ENCODE peak calls at places on chromosomes 6 and 20, in eight cellular contexts. B, C, E, O, L, S, K and W are unnamed samples.

GRCh38 chr6:72976389-72976900 is 248.9 kb downstream of the KHDC1L start:
- DNase-seq in B (no peak), C (no peak), E (no peak), O (no peak), L (no peak), S (no peak), K (no peak), W (no peak)

GRCh38 chr6:168152306-168152963 is 73.4 kb upstream of the FRMD1 start:
- DNase-seq in B (no peak), C (no peak), E (no peak), O (no peak), L (no peak), S (peak), K (no peak), W (no peak)

GRCh38 chr20:6122873-6123649 is at the start of gene FERMT1:
- DNase-seq in B (peak), C (no peak), E (no peak), O (peak), L (peak), S (no peak), K (no peak), W (no peak)

GRCh38 chr6:166277892-166278578 is 30.2 kb downstream of the PRR18 start:
- DNase-seq in B (no peak), C (no peak), E (no peak), O (no peak), L (no peak), S (no peak), K (no peak), W (no peak)

GRCh38 chr6:36818741-36819140 is 20.5 kb downstream of the CPNE5 start:
- DNase-seq in B (no peak), C (no peak), E (no peak), O (no peak), L (no peak), S (no peak), K (no peak), W (no peak)

GRCh38 chr6:78062993-78063392 is 410.2 kb downstream of the MEI4 start:
- DNase-seq in B (no peak), C (no peak), E (no peak), O (no peak), L (no peak), S (no peak), K (no peak), W (no peak)

GRCh38 chr6:22133352-22133751 is 163.5 kb downstream of the PRL start:
- DNase-seq in B (no peak), C (no peak), E (no peak), O (no peak), L (no peak), S (no peak), K (no peak), W (no peak)

GRCh38 chr6:147507162-147508072 is 1.1 kb upstream of the SAMD5 start:
- DNase-seq in B (peak), C (no peak), E (peak), O (no peak), L (peak), S (no peak), K (no peak), W (no peak)

GRCh38 chr6:106125925-106126435 is 39.8 kb downstream of the PRDM1 start:
- DNase-seq in B (no peak), C (no peak), E (no peak), O (no peak), L (no peak), S (no peak), K (no peak), W (no peak)

GRCh38 chr6:118588626-118589025 is 40.5 kb downstream of the PLN start:
- DNase-seq in B (no peak), C (no peak), E (no peak), O (no peak), L (no peak), S (no peak), K (no peak), W (no peak)

GRCh38 chr6:42171813-42172595 is 1.2 kb upstream of the GUCA1A start:
- DNase-seq in B (no peak), C (no peak), E (no peak), O (no peak), L (no peak), S (no peak), K (no peak), W (no peak)

GRCh38 chr6:20350215-20350614 is 51.5 kb upstream of the E2F3 start:
- DNase-seq in B (no peak), C (no peak), E (no peak), O (no peak), L (no peak), S (no peak), K (no peak), W (no peak)

GRCh38 chr20:49559411-49560081 is 8.4 kb downstream of the PTGIS start:
- DNase-seq in B (no peak), C (no peak), E (peak), O (no peak), L (no peak), S (peak), K (no peak), W (no peak)

GRCh38 chr20:23655551-23656211 is 17.9 kb upstream of the CST3 start:
- DNase-seq in B (no peak), C (no peak), E (peak), O (no peak), L (peak), S (no peak), K (no peak), W (no peak)

GRCh38 chr6:98124176-98124575 is 710.2 kb upstream of the POU3F2 start:
- DNase-seq in B (peak), C (no peak), E (no peak), O (no peak), L (no peak), S (no peak), K (no peak), W (no peak)

GRCh38 chr6:26349964-26350857 is 14.8 kb upstream of the BTN3A2 start:
- DNase-seq in B (no peak), C (no peak), E (no peak), O (no peak), L (no peak), S (no peak), K (no peak), W (no peak)

GRCh38 chr6:137697267-137697938 is 169.7 kb upstream of the TNFAIP3 start:
- DNase-seq in B (peak), C (peak), E (no peak), O (no peak), L (no peak), S (no peak), K (no peak), W (no peak)

GRCh38 chr6:3517350-3517749 is 60.5 kb upstream of the SLC22A23 start:
- DNase-seq in B (peak), C (peak), E (no peak), O (no peak), L (no peak), S (no peak), K (no peak), W (no peak)

GRCh38 chr6:27720607-27721580 is 191.3 kb downstream of the OR2B2 start:
- DNase-seq in B (peak), C (no peak), E (no peak), O (peak), L (no peak), S (no peak), K (no peak), W (no peak)

GRCh38 chr6:41892921-41893564 is 2.1 kb downstream of the USP49 start:
- DNase-seq in B (no peak), C (no peak), E (no peak), O (no peak), L (no peak), S (no peak), K (no peak), W (no peak)

GRCh38 chr6:27605401-27606342 is 132.8 kb upstream of the ZNF184 start:
- DNase-seq in B (peak), C (no peak), E (no peak), O (peak), L (no peak), S (no peak), K (no peak), W (no peak)

GRCh38 chr6:47083586-47084047 is 41.5 kb upstream of the ADGRF1 start:
- DNase-seq in B (peak), C (peak), E (peak), O (no peak), L (peak), S (peak), K (no peak), W (peak)

GRCh38 chr6:127300411-127300810 is 33.7 kb downstream of the RNF146 start:
- DNase-seq in B (peak), C (peak), E (no peak), O (no peak), L (no peak), S (no peak), K (no peak), W (no peak)

GRCh38 chr6:149560736-149561135 is 5.4 kb upstream of the GINM1 start:
- DNase-seq in B (peak), C (no peak), E (no peak), O (peak), L (no peak), S (no peak), K (no peak), W (no peak)

GRCh38 chr6:35532141-35532540 is 19.4 kb upstream of the TULP1 start:
- DNase-seq in B (no peak), C (no peak), E (no peak), O (no peak), L (no peak), S (no peak), K (no peak), W (no peak)

GRCh38 chr6:83518946-83519489 is 6.7 kb downstream of the PRSS35 start:
- DNase-seq in B (peak), C (no peak), E (no peak), O (no peak), L (no peak), S (no peak), K (no peak), W (no peak)

GRCh38 chr20:58721951-58722371 is 29.4 kb downstream of the NPEPL1 start:
- DNase-seq in B (no peak), C (no peak), E (peak), O (no peak), L (no peak), S (peak), K (no peak), W (no peak)

GRCh38 chr6:82893889-82894652 is 171.6 kb downstream of the UBE3D start:
- DNase-seq in B (no peak), C (no peak), E (no peak), O (no peak), L (no peak), S (no peak), K (no peak), W (no peak)

GRCh38 chr6:20952605-20953004 is 418.3 kb downstream of the CDKAL1 start:
- DNase-seq in B (peak), C (peak), E (no peak), O (peak), L (no peak), S (no peak), K (no peak), W (no peak)

GRCh38 chr6:140462495-140463311 is 1088.3 kb upstream of the CITED2 start:
- DNase-seq in B (peak), C (no peak), E (no peak), O (peak), L (no peak), S (no peak), K (no peak), W (no peak)

GRCh38 chr6:54315692-54316091 is 7.5 kb downstream of the TINAG start:
- DNase-seq in B (no peak), C (no peak), E (no peak), O (no peak), L (no peak), S (no peak), K (no peak), W (no peak)

GRCh38 chr6:39887692-39888450 is 46.4 kb downstream of the MOCS1 start:
- DNase-seq in B (peak), C (peak), E (peak), O (no peak), L (peak), S (no peak), K (no peak), W (peak)
- H3K27ac ChIP-seq in B (no peak), C (peak), E (peak), O (no peak), L (peak), S (no peak), K (no peak), W (peak)

GRCh38 chr20:46021361-46022359 is 7.4 kb upstream of the SLC12A5 start:
- DNase-seq in B (peak), C (no peak), E (no peak), O (no peak), L (no peak), S (no peak), K (no peak), W (no peak)
- TF ChIP-seq CTCF in B (peak), C (no peak), E (no peak), O (no peak), L (no peak), S (no peak), K (no peak), W (no peak)

DNA sequence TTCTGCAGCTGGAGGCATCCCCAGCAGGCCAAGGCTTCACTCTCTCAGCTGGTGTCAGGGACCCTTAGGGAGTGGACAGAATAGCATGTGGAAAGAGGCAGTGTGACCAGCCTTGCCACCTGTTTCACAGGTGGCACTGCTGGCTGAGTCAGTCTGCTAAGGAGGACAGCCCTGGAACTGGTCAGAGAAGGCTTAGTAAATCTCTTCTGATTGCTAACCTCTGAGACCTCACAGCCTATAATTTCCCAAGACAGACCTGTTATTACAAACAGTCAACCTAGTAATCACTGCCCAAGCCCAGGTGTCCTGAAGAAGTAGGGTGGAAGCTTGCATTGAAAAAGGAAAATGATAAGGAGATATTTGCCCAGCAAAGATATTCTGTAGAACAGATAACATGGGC is 26.4 kb upstream of the PAQR8 start:
- DNase-seq in B (no peak), C (no peak), E (no peak), O (no peak), L (no peak), S (no peak), K (no peak), W (no peak)
- H3K27ac ChIP-seq in B (no peak), C (no peak), E (no peak), O (no peak), L (no peak), S (no peak), K (peak), W (no peak)

GRCh38 chr20:38725458-38725958 is 1.2 kb downstream of the SLC32A1 start:
- DNase-seq in B (no peak), C (no peak), E (no peak), O (no peak), L (no peak), S (no peak), K (no peak), W (no peak)

GRCh38 chr20:38727602-38728236 is 3.4 kb downstream of the SLC32A1 start:
- DNase-seq in B (no peak), C (no peak), E (no peak), O (no peak), L (no peak), S (no peak), K (no peak), W (no peak)

GRCh38 chr20:38726849-38727601 is 2.7 kb downstream of the SLC32A1 start:
- DNase-seq in B (no peak), C (no peak), E (no peak), O (no peak), L (no peak), S (no peak), K (no peak), W (no peak)

GRCh38 chr20:38724603-38725457 is 544 bp downstream of the SLC32A1 start:
- DNase-seq in B (no peak), C (no peak), E (no peak), O (no peak), L (no peak), S (no peak), K (no peak), W (no peak)

GRCh38 chr20:38725959-38726848 is 1.9 kb downstream of the SLC32A1 start:
- DNase-seq in B (peak), C (no peak), E (no peak), O (no peak), L (no peak), S (no peak), K (peak), W (no peak)
- TF ChIP-seq CTCF in B (peak), C (peak), E (peak), O (no peak), L (peak), S (no peak), K (no peak), W (peak)

DNA sequence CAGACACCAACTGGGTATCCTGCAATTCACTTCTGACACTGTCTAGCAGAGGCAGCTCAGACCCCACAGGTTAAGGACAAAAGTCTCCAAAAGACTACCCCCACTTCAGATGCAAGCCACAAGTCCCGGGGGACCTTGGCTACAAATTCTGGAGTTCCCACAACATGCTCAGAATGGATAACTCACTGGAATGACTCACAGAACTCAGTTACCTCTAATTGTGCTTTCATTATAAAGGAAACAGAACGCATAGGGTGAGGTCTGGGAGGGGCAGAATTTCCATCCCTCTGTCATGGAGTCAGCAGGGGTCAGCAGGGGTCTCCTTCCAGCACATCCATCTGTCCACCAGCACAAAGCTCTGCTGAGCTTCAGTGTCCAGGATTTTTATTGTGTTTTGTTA is 184.2 kb downstream of the CDH4 start:
- DNase-seq in B (no peak), C (no peak), E (no peak), O (no peak), L (no peak), S (no peak), K (no peak), W (no peak)
- H3K27ac ChIP-seq in B (no peak), C (peak), E (no peak), O (no peak), L (no peak), S (no peak), K (no peak), W (no peak)

GRCh38 chr20:22101606-22102005 is 396.1 kb downstream of the PAX1 start:
- DNase-seq in B (no peak), C (no peak), E (no peak), O (no peak), L (no peak), S (no peak), K (no peak), W (no peak)

DNA sequence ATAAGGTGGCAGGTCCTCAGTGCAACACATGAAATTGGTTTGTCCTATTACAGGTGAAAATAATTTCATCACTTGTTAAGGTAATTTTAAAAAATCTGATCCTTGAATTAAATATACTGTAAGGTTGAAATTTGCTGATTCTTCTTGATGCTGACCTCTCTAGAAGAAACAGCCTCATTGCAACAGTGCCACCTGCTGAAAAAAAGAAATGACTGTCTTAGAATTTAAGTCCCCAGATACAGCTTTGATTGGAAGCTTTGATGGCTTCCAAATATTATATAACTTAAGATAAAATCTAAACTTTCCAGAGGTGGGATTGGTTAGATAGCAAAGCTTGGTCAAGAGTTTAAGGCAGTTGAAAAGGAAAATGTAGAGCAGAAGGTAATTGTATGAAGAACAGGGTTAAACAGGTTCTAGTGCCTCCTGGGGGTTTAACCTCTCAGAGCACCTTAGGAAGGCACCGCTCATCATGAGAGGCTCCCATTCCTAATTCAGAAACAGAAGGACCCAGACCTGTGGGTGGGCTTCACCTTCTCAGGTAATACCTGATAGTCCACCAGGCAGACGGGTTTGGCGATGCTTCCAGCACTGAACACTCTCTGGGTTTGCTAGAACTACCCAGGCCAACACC is 401.0 kb downstream of the PAX1 start:
- DNase-seq in B (peak), C (no peak), E (no peak), O (no peak), L (no peak), S (no peak), K (no peak), W (no peak)
- TF ChIP-seq CTCF in B (peak), C (no peak), E (peak), O (no peak), L (peak), S (no peak), K (no peak), W (no peak)

DNA sequence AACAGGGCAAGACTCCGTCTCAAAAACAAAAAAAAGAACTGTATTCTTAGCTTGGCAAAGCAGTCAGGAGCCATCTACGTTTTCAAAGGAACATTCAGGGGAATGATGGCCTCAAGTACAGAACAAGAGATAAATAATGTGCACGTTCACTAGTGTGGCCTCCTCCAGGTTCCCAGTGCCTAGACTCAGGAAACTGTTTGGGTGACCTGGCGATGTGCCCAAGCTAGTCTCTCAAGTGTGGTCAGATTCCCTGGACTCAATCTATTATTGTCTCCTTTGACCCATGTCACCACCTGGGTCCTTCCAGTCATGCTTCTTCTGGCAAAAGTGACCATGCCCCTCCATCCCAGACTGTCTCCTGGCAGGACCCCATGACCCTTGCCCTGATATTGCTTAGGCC is 23.7 kb downstream of the TRAF3IP2 start:
- DNase-seq in B (no peak), C (no peak), E (no peak), O (no peak), L (no peak), S (no peak), K (no peak), W (no peak)
- H3K27ac ChIP-seq in B (no peak), C (no peak), E (peak), O (no peak), L (no peak), S (peak), K (no peak), W (no peak)

GRCh38 chr6:138773177-138774091 is at the start of gene CCDC28A:
- DNase-seq in B (peak), C (peak), E (peak), O (peak), L (peak), S (peak), K (peak), W (peak)
- TF ChIP-seq CTCF in B (no peak), C (no peak), E (peak), O (no peak), L (no peak), S (no peak), K (no peak), W (no peak)

DNA sequence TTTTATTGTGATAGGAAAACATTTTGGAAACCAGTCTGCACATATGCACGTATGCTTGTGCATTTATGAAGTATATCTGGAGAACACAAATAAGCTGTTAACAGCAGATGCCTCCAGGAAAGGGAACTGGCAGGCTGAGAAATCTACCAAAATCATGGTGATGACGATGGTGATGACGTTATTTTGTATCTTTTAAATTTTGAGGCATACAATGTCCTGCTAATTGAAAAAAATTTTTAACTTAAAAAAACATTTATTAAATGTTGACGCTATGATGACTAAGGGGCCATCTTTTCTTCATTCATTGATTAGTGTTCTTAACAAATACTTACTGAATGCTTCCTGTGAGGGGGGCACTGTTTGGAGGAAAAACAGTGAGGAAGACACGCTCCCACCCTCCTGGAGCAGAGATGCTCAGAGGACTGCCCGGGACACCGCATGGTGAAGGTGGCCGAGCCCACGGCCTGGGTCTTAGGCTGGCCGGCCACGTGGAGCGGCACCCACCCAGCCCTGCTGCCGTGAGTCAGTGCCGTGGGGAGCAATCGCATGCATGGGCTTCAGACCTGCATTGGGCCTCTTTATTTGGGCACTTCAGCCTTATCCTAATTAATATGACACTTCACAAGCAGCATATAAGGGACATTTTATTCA is 15.9 kb upstream of the ENTPD6 start:
- DNase-seq in B (no peak), C (no peak), E (no peak), O (no peak), L (no peak), S (no peak), K (no peak), W (no peak)
- H3K27ac ChIP-seq in B (peak), C (no peak), E (no peak), O (no peak), L (no peak), S (no peak), K (no peak), W (no peak)